ENCODE peak calls at places on chromosome 5, in four cellular contexts. One of them, this sample, is unnamed.

GRCh38 chr5:88952344-88952743 is 69.4 kb upstream of the MEF2C start:
- DNase-seq in T-helper 2 cell: no peak
- DNase-seq in activated T-cell treated with anti-CD3 and anti-CD28 coated beads, Interleukin-2, amount 50 U/mL, for 48 hours: no peak
- DNase-seq in Caco-2: no peak
- DNase-seq in this sample: no peak

GRCh38 chr5:137890850-137891249 is 1.6 kb downstream of the PKD2L2 start:
- DNase-seq in activated T-cell treated with anti-CD3 and anti-CD28 coated beads, Interleukin-2, amount 50 U/mL, for 48 hours: no peak
- DNase-seq in Caco-2: peak
- DNase-seq in T-helper 2 cell: no peak
- DNase-seq in this sample: no peak

GRCh38 chr5:87231037-87231808 is 36.5 kb upstream of the RASA1 start:
- DNase-seq in T-helper 2 cell: peak
- DNase-seq in activated T-cell treated with anti-CD3 and anti-CD28 coated beads, Interleukin-2, amount 50 U/mL, for 48 hours: no peak
- DNase-seq in Caco-2: no peak
- DNase-seq in this sample: no peak

GRCh38 chr5:55993013-55993412 is 1.8 kb downstream of the IL6ST start:
- DNase-seq in T-helper 2 cell: peak
- DNase-seq in activated T-cell treated with anti-CD3 and anti-CD28 coated beads, Interleukin-2, amount 50 U/mL, for 48 hours: no peak
- DNase-seq in Caco-2: no peak
- DNase-seq in this sample: no peak

GRCh38 chr5:126454081-126454480 is 30.9 kb downstream of the GRAMD2B start:
- DNase-seq in activated T-cell treated with anti-CD3 and anti-CD28 coated beads, Interleukin-2, amount 50 U/mL, for 48 hours: no peak
- DNase-seq in Caco-2: no peak
- DNase-seq in T-helper 2 cell: no peak
- DNase-seq in this sample: no peak

GRCh38 chr5:142537938-142538337 is 148.0 kb downstream of the FGF1 start:
- DNase-seq in activated T-cell treated with anti-CD3 and anti-CD28 coated beads, Interleukin-2, amount 50 U/mL, for 48 hours: no peak
- DNase-seq in T-helper 2 cell: peak
- DNase-seq in Caco-2: no peak
- DNase-seq in this sample: no peak

GRCh38 chr5:171496431-171496830 is 77.0 kb downstream of the FGF18 start:
- DNase-seq in Caco-2: no peak
- DNase-seq in T-helper 2 cell: no peak
- DNase-seq in activated T-cell treated with anti-CD3 and anti-CD28 coated beads, Interleukin-2, amount 50 U/mL, for 48 hours: no peak
- DNase-seq in this sample: no peak

GRCh38 chr5:154214236-154215106 is 23.9 kb downstream of the GALNT10 start:
- DNase-seq in activated T-cell treated with anti-CD3 and anti-CD28 coated beads, Interleukin-2, amount 50 U/mL, for 48 hours: peak
- DNase-seq in T-helper 2 cell: peak
- DNase-seq in Caco-2: no peak
- DNase-seq in this sample: no peak

GRCh38 chr5:33010851-33011250 is 299.7 kb downstream of the NPR3 start:
- DNase-seq in activated T-cell treated with anti-CD3 and anti-CD28 coated beads, Interleukin-2, amount 50 U/mL, for 48 hours: no peak
- DNase-seq in T-helper 2 cell: no peak
- DNase-seq in Caco-2: no peak
- DNase-seq in this sample: no peak

GRCh38 chr5:76642390-76643040 is 19.3 kb upstream of the F2RL2 start:
- DNase-seq in T-helper 2 cell: no peak
- DNase-seq in activated T-cell treated with anti-CD3 and anti-CD28 coated beads, Interleukin-2, amount 50 U/mL, for 48 hours: no peak
- DNase-seq in Caco-2: no peak
- DNase-seq in this sample: no peak

GRCh38 chr5:102411-103043 is 10.6 kb downstream of the PLEKHG4B start:
- DNase-seq in activated T-cell treated with anti-CD3 and anti-CD28 coated beads, Interleukin-2, amount 50 U/mL, for 48 hours: no peak
- DNase-seq in Caco-2: no peak
- DNase-seq in T-helper 2 cell: no peak
- DNase-seq in this sample: no peak

GRCh38 chr5:58738336-58738735 is 155.5 kb downstream of the RAB3C start:
- DNase-seq in Caco-2: no peak
- DNase-seq in activated T-cell treated with anti-CD3 and anti-CD28 coated beads, Interleukin-2, amount 50 U/mL, for 48 hours: no peak
- DNase-seq in T-helper 2 cell: no peak
- DNase-seq in this sample: no peak

GRCh38 chr5:134732819-134733218 is 5.5 kb upstream of the CAMLG start:
- DNase-seq in activated T-cell treated with anti-CD3 and anti-CD28 coated beads, Interleukin-2, amount 50 U/mL, for 48 hours: no peak
- DNase-seq in T-helper 2 cell: no peak
- DNase-seq in Caco-2: no peak
- DNase-seq in this sample: no peak

This sample was measured in CD8-positive, alpha-beta memory T cell.